ENCODE peak calls at places on chromosome 21, in four cellular contexts. M, U, H and G are unnamed samples.

GRCh38 chr21:30718239-30718909 is at the start of gene KRTAP21-3:
- DNase-seq in M (no peak), U (no peak), H (no peak), G (no peak)

GRCh38 chr21:28196981-28197380 is 795.7 kb downstream of the LTN1 start:
- DNase-seq in M (no peak), U (no peak), H (no peak), G (no peak)

GRCh38 chr21:46227811-46228344 is 696 bp downstream of the LSS start:
- DNase-seq in M (no peak), U (no peak), H (no peak), G (no peak)

GRCh38 chr21:41243107-41243506 is 73.5 kb upstream of the FAM3B start:
- DNase-seq in M (no peak), U (no peak), H (no peak), G (no peak)

GRCh38 chr21:29382029-29382654 is 83.4 kb downstream of the BACH1 start:
- DNase-seq in M (no peak), U (peak; percentile 8), H (peak; percentile 75), G (no peak)

GRCh38 chr21:28639742-28640141 is 352.9 kb downstream of the LTN1 start:
- DNase-seq in M (no peak), U (no peak), H (no peak), G (no peak)

GRCh38 chr21:16069713-16070112 is 339.9 kb downstream of the USP25 start:
- DNase-seq in M (no peak), U (no peak), H (peak; percentile 31), G (no peak)

GRCh38 chr21:37074195-37074510 is 1.1 kb downstream of the TTC3 start:
- DNase-seq in M (no peak), U (no peak), H (no peak), G (no peak)

GRCh38 chr21:14273736-14274538 is 58.0 kb downstream of the RBM11 start:
- DNase-seq in M (peak; percentile 33), U (no peak), H (no peak), G (peak; percentile 4)

GRCh38 chr21:27674037-27674436 is 707.1 kb upstream of the ADAMTS5 start:
- DNase-seq in M (no peak), U (no peak), H (peak; percentile 88), G (no peak)

GRCh38 chr21:45167796-45168222 is 93.4 kb downstream of the ADARB1 start:
- DNase-seq in M (no peak), U (no peak), H (peak; percentile 78), G (no peak)
- H3K4me1 ChIP-seq in M (peaks cover 2% of the 10 kb centered on the region), U (peaks cover 11% of the 10 kb centered on the region), H (peaks cover 37% of the 10 kb centered on the region), G (no peaks in the 10 kb centered on the region)

GRCh38 chr21:34602061-34602460 is 12.9 kb downstream of the RCAN1 start:
- DNase-seq in M (no peak), U (no peak), H (no peak), G (no peak)

GRCh38 chr21:34604556-34604955 is 10.4 kb downstream of the RCAN1 start:
- DNase-seq in M (no peak), U (no peak), H (no peak), G (no peak)

GRCh38 chr21:34606051-34606450 is 8.9 kb downstream of the RCAN1 start:
- DNase-seq in M (no peak), U (no peak), H (no peak), G (no peak)

GRCh38 chr21:34603710-34604057 is 11.2 kb downstream of the RCAN1 start:
- DNase-seq in M (no peak), U (no peak), H (no peak), G (no peak)

GRCh38 chr21:34603002-34603709 is 11.8 kb downstream of the RCAN1 start:
- DNase-seq in M (peak; percentile 80), U (peak; percentile 27), H (peak; percentile 70), G (peak; percentile 69)
- H3K27ac ChIP-seq in M (no peak overlapping the region), U (no peak overlapping the region), H (no peak overlapping the region), G (no peak overlapping the region)

GRCh38 chr21:39088831-39089380 is 94.3 kb downstream of the PSMG1 start:
- DNase-seq in M (no peak), U (no peak), H (peak; percentile 82), G (no peak)
- TF ChIP-seq POLR2A in M (no peak), U (no peak), H (no peak), G (no peak)

GRCh38 chr21:33232640-33233039 is 2.9 kb downstream of the IFNAR2 start:
- DNase-seq in M (no peak), U (no peak), H (no peak), G (no peak)
- H3K4me1 ChIP-seq in M (peaks cover 3% of the 10 kb centered on the region), U (peaks cover 36% of the 10 kb centered on the region), H (peaks cover 1% of the 10 kb centered on the region), G (no peaks in the 10 kb centered on the region)

GRCh38 chr21:35102488-35103407 is 53.6 kb upstream of the RUNX1 start:
- DNase-seq in M (no peak), U (no peak), H (peak; percentile 33), G (no peak)
- H3K27ac ChIP-seq in M (no peak overlapping the region), U (no peak overlapping the region), H (no peak overlapping the region), G (no peak overlapping the region)

DNA sequence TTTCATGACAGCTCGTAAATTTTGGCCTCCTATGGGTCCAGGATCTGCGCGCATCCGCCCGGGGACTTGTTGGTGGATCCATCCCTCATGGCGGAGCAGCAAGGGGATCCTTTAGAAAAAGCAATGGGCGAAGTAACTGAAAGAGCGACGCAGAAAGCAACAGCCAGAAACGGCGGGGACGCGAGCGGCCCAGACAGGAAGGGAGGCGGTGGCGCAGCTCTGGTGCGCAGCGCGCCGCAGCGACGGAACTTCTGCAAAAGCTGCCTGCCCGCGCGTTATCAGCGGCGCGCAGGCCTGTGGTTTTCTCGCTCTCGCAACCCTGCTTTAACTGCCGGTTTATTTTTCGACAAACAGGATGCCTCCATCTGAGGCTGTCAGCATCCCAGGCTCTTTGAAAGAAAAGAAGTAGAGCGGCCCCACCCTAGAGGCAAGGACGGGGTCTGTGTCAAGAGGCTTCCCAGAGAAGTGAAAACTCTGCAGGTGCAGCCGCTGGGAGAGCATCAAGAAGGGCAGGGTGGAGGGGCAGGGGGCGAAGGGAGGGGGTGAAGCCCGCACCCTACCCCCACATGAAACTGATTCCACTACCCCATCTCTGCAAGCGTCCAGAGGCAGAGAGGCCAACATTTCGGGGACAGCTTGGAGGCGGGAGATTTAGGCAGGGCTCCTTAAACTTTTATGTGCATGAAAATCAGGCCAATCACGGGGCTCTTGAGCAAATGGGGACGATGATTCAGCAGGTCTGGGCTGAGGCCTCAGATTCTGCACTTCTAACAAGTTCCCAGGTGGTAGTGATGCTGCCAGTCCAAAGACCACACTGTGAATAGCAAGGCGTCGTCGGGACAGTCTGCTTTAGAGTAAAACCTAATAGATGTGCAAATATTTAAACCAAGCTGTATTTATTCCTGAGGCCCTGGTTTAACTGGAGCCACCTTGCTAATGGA is 22.2 kb downstream of the RUNX1 start:
- DNase-seq in M (peak; percentile 46), U (no peak), H (peak; percentile 48), G (no peak)
- TF ChIP-seq POLR2A in M (no peak), U (no peak), H (no peak), G (no peak)

DNA sequence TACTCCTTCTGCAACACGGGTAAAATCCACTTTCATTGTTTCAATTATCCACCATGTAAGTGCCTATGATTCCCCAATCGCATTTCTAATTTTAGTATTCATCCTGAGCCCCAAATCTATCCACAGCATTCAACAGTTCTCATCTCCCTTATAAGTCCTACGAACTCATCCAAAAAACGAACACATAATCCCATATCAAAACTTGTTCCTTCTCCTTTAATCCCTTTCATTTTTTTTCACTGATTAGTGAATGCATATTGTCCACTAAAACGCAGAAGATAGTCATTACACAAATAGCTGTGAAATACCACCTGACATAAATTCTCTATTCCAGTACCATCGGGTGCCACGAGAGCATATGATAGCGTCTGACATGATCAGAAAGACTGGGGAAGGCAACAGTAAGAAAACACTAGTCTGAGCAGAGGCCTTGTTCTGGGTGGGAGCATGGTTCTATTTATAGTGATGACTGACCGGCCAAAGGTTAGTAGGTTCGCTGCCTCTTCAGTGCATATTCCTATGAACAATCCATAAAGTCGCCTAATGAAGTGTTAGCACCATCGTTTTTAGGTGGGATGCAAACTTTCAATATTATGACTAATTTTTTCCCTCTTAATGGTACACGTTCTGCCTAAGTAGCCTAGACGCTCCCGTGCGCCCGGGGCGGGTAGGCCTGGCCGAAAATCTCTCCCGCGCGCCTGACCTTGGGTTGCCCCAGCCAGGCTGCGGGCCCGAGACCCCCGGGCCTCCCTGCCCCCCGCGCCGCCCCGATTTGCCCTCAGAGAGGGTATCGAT is 648 bp downstream of the ATP5PF start:
- DNase-seq in M (no peak), U (no peak), H (peak; percentile 35), G (no peak)
- H3K4me1 ChIP-seq in M (peaks cover 3% of the 10 kb centered on the region), U (peaks cover 8% of the 10 kb centered on the region), H (no peaks in the 10 kb centered on the region), G (no peaks in the 10 kb centered on the region)

GRCh38 chr21:31730687-31731111 is 1.2 kb downstream of the SCAF4 start:
- DNase-seq in M (no peak), U (peak; percentile 10), H (peak; percentile 28), G (peak; percentile 11)
- H3K27ac ChIP-seq in M (peak overlapping the region; percentile 88), U (peak overlapping the region; percentile 91), H (peak overlapping the region; percentile 95), G (peak overlapping the region; percentile 93)

GRCh38 chr21:42973991-42974831 is at the start of gene PKNOX1:
- DNase-seq in M (peak; percentile 99), U (peak; percentile 84), H (peak; percentile 98), G (peak; percentile 99)

GRCh38 chr21:42973309-42973990 is 912 bp upstream of the PKNOX1 start:
- DNase-seq in M (peak; percentile 55), U (no peak), H (no peak), G (peak; percentile 16)

GRCh38 chr21:42975886-42976608 is 1.7 kb downstream of the PKNOX1 start:
- DNase-seq in M (no peak), U (no peak), H (no peak), G (no peak)

GRCh38 chr21:42971897-42972275 is 2.5 kb upstream of the PKNOX1 start:
- DNase-seq in M (no peak), U (no peak), H (no peak), G (no peak)

GRCh38 chr21:42974832-42975820 is 764 bp downstream of the PKNOX1 start:
- DNase-seq in M (peak; percentile 86), U (peak; percentile 35), H (peak; percentile 64), G (peak; percentile 49)
- TF ChIP-seq POLR2A in M (peak; percentile 41), U (peak; percentile 28), H (peak; percentile 60), G (no peak)